ENCODE peak calls at places on chromosome 13, in four cellular contexts. O is H1, B is OCI-LY7, N is neural progenitor cell. Y is an unnamed sample.

GRCh38 chr13:48220592-48221300 is 12.3 kb upstream of the ITM2B start:
- DNase-seq in O (no peak), B (no peak), N (no peak), Y (no peak)

GRCh38 chr13:75101997-75102720 is 379.8 kb downstream of the TBC1D4 start:
- DNase-seq in O (no peak), B (no peak), N (peak; percentile 54), Y (no peak)

GRCh38 chr13:39781381-39781780 is 125.9 kb downstream of the COG6 start:
- DNase-seq in O (no peak), B (no peak), N (no peak), Y (no peak)

GRCh38 chr13:91058919-91059318 is 288.6 kb upstream of the MIR17HG start:
- DNase-seq in O (no peak), B (no peak), N (no peak), Y (no peak)

GRCh38 chr13:26050568-26051230 is 1.1 kb downstream of the SHISA2 start:
- DNase-seq in O (no peak), B (no peak), N (peak; percentile 77), Y (no peak)

GRCh38 chr13:79936368-79937136 is 404.4 kb downstream of the SPRY2 start:
- DNase-seq in O (no peak), B (no peak), N (no peak), Y (peak; percentile 98)

GRCh38 chr13:42047561-42048322 is 706 bp upstream of the DGKH start:
- DNase-seq in O (no peak), B (peak; percentile 22), N (peak; percentile 79), Y (peak; percentile 34)

GRCh38 chr13:99347911-99348451 is 40.8 kb upstream of the GPR183 start:
- DNase-seq in O (no peak), B (no peak), N (no peak), Y (no peak)

GRCh38 chr13:29702912-29703351 is 107.4 kb upstream of the SLC7A1 start:
- DNase-seq in O (peak; percentile 27), B (no peak), N (no peak), Y (peak; percentile 66)

GRCh38 chr13:98972627-98973026 is 5.2 kb downstream of the DOCK9 start:
- DNase-seq in O (no peak), B (no peak), N (peak; percentile 41), Y (peak; percentile 99)

GRCh38 chr13:114144606-114145244 is 12.3 kb upstream of the RASA3 start:
- DNase-seq in O (no peak), B (no peak), N (no peak), Y (no peak)

GRCh38 chr13:30884543-30884942 is 21.5 kb upstream of the MEDAG start:
- DNase-seq in O (no peak), B (no peak), N (no peak), Y (no peak)

GRCh38 chr13:38667526-38668094 is 19.3 kb upstream of the FREM2 start:
- DNase-seq in O (no peak), B (no peak), N (no peak), Y (no peak)

GRCh38 chr13:111282997-111283396 is 37.4 kb upstream of the TEX29 start:
- DNase-seq in O (no peak), B (no peak), N (no peak), Y (no peak)
- H3K27ac ChIP-seq in O (no peak overlapping the region), B (no peak overlapping the region), N (no peak overlapping the region), Y (no peak overlapping the region)

GRCh38 chr13:27171244-27171829 is at the start of gene USP12:
- DNase-seq in O (no peak), B (peak; percentile 63), N (no peak), Y (peak; percentile 27)
- H3K4me2 ChIP-seq in O (peak within 1 kb of the TSS; percentile 58), B (peak within 1 kb of the TSS; percentile 96), N (peak within 1 kb of the TSS; percentile 74), Y (peak within 1 kb of the TSS; percentile 95)

DNA sequence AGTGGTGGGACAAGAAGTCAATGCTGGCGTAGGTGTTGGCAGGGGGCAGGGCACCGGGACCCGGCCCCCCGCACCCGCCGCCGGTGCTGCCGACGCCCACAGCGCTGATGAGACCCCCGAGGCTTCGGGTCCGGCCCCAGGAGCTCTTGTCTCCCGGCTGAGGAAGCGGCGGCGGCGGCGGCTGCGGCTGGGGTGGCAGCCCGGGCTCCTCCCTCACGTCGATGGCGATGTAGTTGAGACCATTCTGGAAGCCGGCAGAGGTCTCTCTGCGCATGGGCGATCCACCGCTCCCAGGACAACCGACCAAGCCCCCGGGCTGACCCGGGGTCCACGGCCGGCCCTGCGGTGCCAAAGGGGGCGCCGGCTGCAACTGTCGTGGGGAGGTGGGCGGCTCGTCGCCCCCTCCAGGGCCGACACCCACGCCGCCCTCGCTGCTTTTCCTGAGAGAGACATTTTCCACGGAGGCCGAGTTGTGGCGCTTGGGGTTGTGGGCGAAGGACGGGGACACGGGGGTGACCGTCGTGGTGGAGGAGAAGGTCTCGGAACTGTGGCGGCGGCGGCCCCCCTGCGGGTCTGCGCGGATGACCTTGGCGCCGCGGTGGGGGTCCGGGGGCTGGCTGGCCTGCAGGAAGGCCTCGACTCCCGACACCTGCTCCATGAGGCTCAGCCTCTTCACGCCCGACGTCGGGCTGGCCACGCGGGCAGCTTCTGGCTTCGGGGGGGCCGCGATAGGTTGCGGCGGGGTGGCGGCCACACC is 4.1 kb downstream of the IRS2 start:
- DNase-seq in O (no peak), B (no peak), N (no peak), Y (no peak)
- H3K79me2 ChIP-seq in O (peaks cover 15% of the 10 kb centered on the region), B (no peaks in the 10 kb centered on the region), N (peaks cover 71% of the 10 kb centered on the region), Y (peaks cover 84% of the 10 kb centered on the region)

GRCh38 chr13:112995395-112996091 is 26.5 kb downstream of the MCF2L start:
- DNase-seq in O (no peak), B (no peak), N (no peak), Y (no peak)

GRCh38 chr13:112992931-112993700 is 24.1 kb downstream of the MCF2L start:
- DNase-seq in O (no peak), B (no peak), N (no peak), Y (no peak)

GRCh38 chr13:112994781-112995355 is 25.9 kb downstream of the MCF2L start:
- DNase-seq in O (no peak), B (no peak), N (no peak), Y (no peak)

GRCh38 chr13:112996671-112997091 is 27.7 kb downstream of the MCF2L start:
- DNase-seq in O (no peak), B (no peak), N (no peak), Y (no peak)

DNA sequence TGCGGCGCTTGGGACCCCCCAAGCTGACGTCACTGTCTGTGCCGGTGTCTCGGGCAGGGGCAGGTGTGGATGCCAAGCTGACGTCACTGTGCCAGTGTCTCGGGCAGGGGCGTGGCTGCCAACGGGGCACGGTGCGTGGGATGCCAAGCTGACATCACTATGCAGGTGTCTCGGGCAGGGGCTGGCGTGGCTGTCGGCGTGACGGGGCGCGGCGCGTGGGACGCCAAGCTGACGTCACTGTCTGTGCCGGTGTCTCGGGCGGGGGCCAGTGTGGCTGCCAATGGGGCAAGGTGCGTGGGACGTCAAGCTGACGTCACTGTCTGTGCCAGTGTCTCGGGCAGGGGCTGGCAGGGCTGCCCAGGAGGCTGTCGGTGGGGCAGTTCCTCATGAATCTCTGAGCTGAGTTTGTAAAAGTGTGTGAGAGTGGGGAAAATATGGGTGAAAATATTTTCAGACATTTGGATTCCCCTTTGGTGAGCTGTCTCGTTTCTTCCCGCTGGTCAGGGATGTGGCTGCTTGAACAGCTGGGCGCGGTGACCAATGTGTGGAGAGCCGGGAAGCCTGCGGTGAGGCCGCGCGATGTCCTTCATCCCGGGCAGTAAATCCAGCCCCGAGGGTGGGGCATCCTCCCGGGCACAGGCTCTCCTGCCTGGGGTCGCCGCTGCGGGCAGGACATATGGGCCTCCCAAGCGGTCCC is 25.2 kb downstream of the MCF2L start:
- DNase-seq in O (no peak), B (no peak), N (no peak), Y (no peak)
- H3K27ac ChIP-seq in O (no peak overlapping the region), B (no peak overlapping the region), N (no peak overlapping the region), Y (no peak overlapping the region)

Y was measured in PC-9.